ENCODE peak calls at places on chromosomes 3 and 15, in seven cellular contexts. S is WTC11, U is GM10248, E is GM12865, R is mesothelial cell of epicardium, K is colonic mucosa, V is BE2C. M is an unnamed sample.

GRCh38 chr3:54853573-54854404 is 74.1 kb downstream of the LRTM1 start:
- DNase-seq in S (peak; percentile 89), U (peak; percentile 75), E (peak; percentile 57), R (peak; percentile 90), K (peak; percentile 70), V (peak; percentile 78), M (peak; percentile 69)

GRCh38 chr15:45585069-45585468 is 2.1 kb upstream of the BLOC1S6 start:
- DNase-seq in S (no peak), U (no peak), E (no peak), R (no peak), K (no peak), V (no peak), M (no peak)

GRCh38 chr3:46208167-46208704 is at the start of gene CCR1:
- DNase-seq in S (peak; percentile 50), U (peak; percentile 67), E (peak; percentile 84), R (no peak), K (peak; percentile 35), V (no peak), M (peak; percentile 45)

GRCh38 chr3:18739098-18739431 is 313.9 kb upstream of the SATB1 start:
- DNase-seq in S (no peak), U (no peak), E (no peak), R (no peak), K (no peak), V (no peak), M (no peak)

GRCh38 chr3:126380011-126380768 is 14.5 kb upstream of the CFAP100 start:
- DNase-seq in S (peak; percentile 11), U (no peak), E (no peak), R (no peak), K (no peak), V (no peak), M (no peak)

GRCh38 chr15:66595937-66596545 is 30.2 kb upstream of the LCTL start:
- DNase-seq in S (no peak), U (no peak), E (no peak), R (no peak), K (no peak), V (no peak), M (no peak)

GRCh38 chr15:80260566-80260965 is 8.6 kb upstream of the CTXND1 start:
- DNase-seq in S (no peak), U (no peak), E (no peak), R (no peak), K (no peak), V (no peak), M (no peak)

GRCh38 chr15:90141646-90142045 is 39.4 kb upstream of the IDH2 start:
- DNase-seq in S (no peak), U (no peak), E (no peak), R (no peak), K (no peak), V (no peak), M (no peak)

GRCh38 chr15:42800731-42801474 is 64.0 kb upstream of the CDAN1 start:
- DNase-seq in S (peak; percentile 67), U (no peak), E (peak; percentile 2), R (no peak), K (no peak), V (peak; percentile 11), M (no peak)

GRCh38 chr3:191768421-191768820 is 307.5 kb downstream of the PYDC2 start:
- DNase-seq in S (peak; percentile 38), U (no peak), E (peak; percentile 3), R (no peak), K (no peak), V (no peak), M (no peak)

GRCh38 chr3:157443873-157444770 is 7.5 kb downstream of the PTX3 start:
- DNase-seq in S (no peak), U (no peak), E (no peak), R (no peak), K (no peak), V (no peak), M (no peak)

GRCh38 chr3:135248217-135248616 is 453.2 kb downstream of the EPHB1 start:
- DNase-seq in S (no peak), U (no peak), E (no peak), R (no peak), K (no peak), V (no peak), M (no peak)

GRCh38 chr3:126013742-126014141 is 44.8 kb downstream of the ROPN1B start:
- DNase-seq in S (no peak), U (no peak), E (no peak), R (no peak), K (no peak), V (no peak), M (no peak)

GRCh38 chr3:45665101-45665572 is 24.1 kb upstream of the SACM1L start:
- DNase-seq in S (peak; percentile 50), U (peak; percentile 46), E (peak; percentile 77), R (no peak), K (peak; percentile 65), V (peak; percentile 34), M (peak; percentile 41)

GRCh38 chr15:64286473-64286872 is 69.5 kb downstream of the CSNK1G1 start:
- DNase-seq in S (no peak), U (no peak), E (no peak), R (no peak), K (no peak), V (peak; percentile 45), M (no peak)

GRCh38 chr3:192514754-192515660 is 212.3 kb downstream of the FGF12 start:
- DNase-seq in S (peak; percentile 86), U (no peak), E (peak; percentile 1), R (peak; percentile 65), K (peak; percentile 20), V (peak; percentile 29), M (no peak)

GRCh38 chr15:100602064-100602821 is at the start of the genes ASB7 and LINS1:
- DNase-seq in S (peak; percentile 99), U (peak; percentile 97), E (peak; percentile 100), R (peak; percentile 99), K (peak; percentile 100), V (peak; percentile 100), M (peak; percentile 92)

GRCh38 chr3:24490151-24490550 is 4.5 kb downstream of the THRB start:
- DNase-seq in S (no peak), U (no peak), E (no peak), R (no peak), K (no peak), V (no peak), M (no peak)

GRCh38 chr3:160473233-160473632 is 23.6 kb upstream of the TRIM59 start:
- DNase-seq in S (no peak), U (no peak), E (no peak), R (no peak), K (no peak), V (no peak), M (no peak)

GRCh38 chr3:123344175-123344908 is 104.5 kb downstream of the ADCY5 start:
- DNase-seq in S (no peak), U (no peak), E (peak; percentile 31), R (no peak), K (no peak), V (no peak), M (no peak)

GRCh38 chr3:53495091-53495517 is 693 bp downstream of the CACNA1D start:
- DNase-seq in S (peak; percentile 35), U (no peak), E (no peak), R (no peak), K (no peak), V (no peak), M (no peak)

DNA sequence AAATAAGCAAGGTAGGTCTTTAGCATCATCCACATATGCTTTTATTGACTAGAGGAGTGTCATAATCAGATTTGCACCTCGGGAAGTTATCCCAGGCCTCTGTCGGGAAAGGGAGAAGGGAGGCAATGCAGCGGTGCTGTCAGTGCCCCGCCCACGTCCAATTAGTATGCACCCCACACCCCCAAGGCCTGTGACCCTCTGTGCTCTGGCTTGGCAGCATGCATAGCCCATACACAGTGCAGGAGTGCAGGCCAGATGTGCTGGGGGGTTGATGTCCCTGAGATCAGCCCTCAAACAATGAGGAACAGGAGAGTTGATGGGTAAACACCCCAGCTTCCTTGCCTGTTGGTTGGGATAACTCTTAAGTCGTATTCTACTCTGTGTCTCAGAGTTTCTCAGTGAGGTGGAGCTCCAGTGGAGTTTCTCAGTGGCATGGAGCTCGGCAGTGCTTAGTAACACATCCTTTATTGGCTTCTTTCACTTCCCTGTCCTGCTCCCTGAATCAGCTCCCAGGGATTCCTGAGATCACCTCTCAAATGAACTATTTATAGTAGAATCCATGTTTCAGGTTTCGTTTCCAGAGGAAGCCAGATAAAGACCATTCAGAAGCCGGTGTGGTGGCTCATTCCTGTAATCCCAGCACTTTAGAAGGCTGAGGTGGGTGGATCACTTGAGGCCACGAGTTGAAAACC is 26.8 kb upstream of the NDUFB4 start:
- DNase-seq in S (no peak), U (no peak), E (no peak), R (no peak), K (no peak), V (no peak), M (no peak)
- TF ChIP-seq CTCF in S (no peak), U (no peak), E (no peak), R (no peak), K (no peak), V (no peak), M (no peak)

DNA sequence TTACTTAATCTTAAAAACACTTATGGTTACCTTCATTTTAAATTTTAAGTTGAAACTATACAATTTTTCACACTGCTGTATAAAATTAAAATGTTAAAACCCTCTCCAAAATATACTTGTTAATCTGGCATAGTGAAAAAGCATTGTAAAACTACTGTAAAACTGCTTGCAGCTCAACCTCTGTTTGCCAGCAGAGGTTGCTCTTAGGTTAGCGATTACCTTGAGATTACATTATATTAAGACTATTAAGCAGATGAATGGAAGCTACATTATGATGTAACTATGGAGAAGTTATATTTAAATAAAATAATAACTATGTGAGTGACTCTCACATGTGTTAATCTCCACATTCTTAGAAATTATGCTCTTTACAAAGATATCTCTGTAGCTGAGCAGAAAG is 143.6 kb upstream of the SLITRK3 start:
- DNase-seq in S (no peak), U (no peak), E (peak; percentile 12), R (no peak), K (no peak), V (peak; percentile 5), M (no peak)
- TF ChIP-seq CTCF in S (no peak), U (peak; percentile 27), E (peak; percentile 19), R (no peak), K (no peak), V (peak; percentile 56), M (no peak)

GRCh38 chr3:139982404-139982803 is 47.4 kb downstream of the CLSTN2 start:
- DNase-seq in S (no peak), U (no peak), E (no peak), R (no peak), K (no peak), V (no peak), M (peak; percentile 7)
- TF ChIP-seq CTCF in S (no peak), U (no peak), E (no peak), R (no peak), K (no peak), V (peak; percentile 78), M (no peak)

GRCh38 chr15:60384526-60385127 is 13.2 kb downstream of the ANXA2 start:
- DNase-seq in S (no peak), U (no peak), E (no peak), R (no peak), K (no peak), V (no peak), M (no peak)

GRCh38 chr15:60383008-60383694 is 14.6 kb downstream of the ANXA2 start:
- DNase-seq in S (no peak), U (no peak), E (no peak), R (no peak), K (no peak), V (no peak), M (no peak)

GRCh38 chr15:60387321-60387720 is 10.5 kb downstream of the ANXA2 start:
- DNase-seq in S (no peak), U (no peak), E (no peak), R (no peak), K (no peak), V (no peak), M (no peak)

GRCh38 chr15:60384052-60384451 is 13.7 kb downstream of the ANXA2 start:
- DNase-seq in S (no peak), U (no peak), E (no peak), R (no peak), K (no peak), V (no peak), M (no peak)

GRCh38 chr15:60385620-60386552 is 11.9 kb downstream of the ANXA2 start:
- DNase-seq in S (no peak), U (no peak), E (no peak), R (no peak), K (no peak), V (no peak), M (no peak)
- TF ChIP-seq CTCF in S (no peak), U (no peak), E (no peak), R (no peak), K (no peak), V (no peak), M (no peak)